ENCODE peak calls at places on chromosomes 3 and 15, in nine cellular contexts. One of them, this sample, is unnamed. For H3K4me1, the result is how much of the 10 kb centered on the place peaks cover.

GRCh38 chr15:77974098-77974414 is 103.5 kb downstream of the TBC1D2B start:
- DNase-seq in psoas muscle: peak
- DNase-seq in thyroid gland: peak
- DNase-seq in SJSA1: no peak
- DNase-seq in DND-41: no peak
- DNase-seq in spleen: peak
- DNase-seq in OCI-LY7: no peak
- DNase-seq in breast epithelium: peak
- DNase-seq in transverse colon: peak
- DNase-seq in this sample: no peak

GRCh38 chr3:72699631-72700030 is 148.6 kb downstream of the SHQ1 start:
- DNase-seq in SJSA1: no peak
- DNase-seq in spleen: no peak
- DNase-seq in psoas muscle: no peak
- DNase-seq in transverse colon: no peak
- DNase-seq in DND-41: no peak
- DNase-seq in thyroid gland: no peak
- DNase-seq in OCI-LY7: no peak
- DNase-seq in breast epithelium: no peak
- DNase-seq in this sample: no peak

GRCh38 chr15:51750942-51751686 is at the start of gene TMOD2:
- DNase-seq in transverse colon: peak
- DNase-seq in SJSA1: peak
- DNase-seq in breast epithelium: peak
- DNase-seq in thyroid gland: peak
- DNase-seq in DND-41: peak
- DNase-seq in OCI-LY7: no peak
- DNase-seq in spleen: peak
- DNase-seq in psoas muscle: peak
- DNase-seq in this sample: peak

GRCh38 chr3:42411429-42411828 is 1.0 kb upstream of the LYZL4 start:
- DNase-seq in transverse colon: no peak
- DNase-seq in thyroid gland: no peak
- DNase-seq in DND-41: no peak
- DNase-seq in OCI-LY7: no peak
- DNase-seq in spleen: no peak
- DNase-seq in breast epithelium: no peak
- DNase-seq in psoas muscle: no peak
- DNase-seq in SJSA1: no peak
- DNase-seq in this sample: no peak

GRCh38 chr15:99434506-99435137 is 131.2 kb upstream of the MEF2A start:
- DNase-seq in psoas muscle: peak
- DNase-seq in breast epithelium: no peak
- DNase-seq in DND-41: no peak
- DNase-seq in OCI-LY7: no peak
- DNase-seq in spleen: peak
- DNase-seq in SJSA1: no peak
- DNase-seq in transverse colon: no peak
- DNase-seq in thyroid gland: no peak
- DNase-seq in this sample: no peak

GRCh38 chr15:72117448-72117697 is 577 bp downstream of the MYO9A start:
- DNase-seq in thyroid gland: peak
- DNase-seq in DND-41: peak
- DNase-seq in OCI-LY7: peak
- DNase-seq in spleen: no peak
- DNase-seq in breast epithelium: peak
- DNase-seq in transverse colon: peak
- DNase-seq in psoas muscle: peak
- DNase-seq in SJSA1: no peak
- DNase-seq in this sample: peak

GRCh38 chr15:81752149-81752942 is 293.5 kb downstream of the MEX3B start:
- DNase-seq in DND-41: peak
- DNase-seq in OCI-LY7: no peak
- DNase-seq in breast epithelium: peak
- DNase-seq in spleen: no peak
- DNase-seq in SJSA1: peak
- DNase-seq in thyroid gland: peak
- DNase-seq in transverse colon: peak
- DNase-seq in psoas muscle: peak
- DNase-seq in this sample: no peak

GRCh38 chr15:60590935-60591490 is 112.1 kb upstream of the ICE2 start:
- DNase-seq in thyroid gland: peak
- DNase-seq in spleen: peak
- DNase-seq in psoas muscle: peak
- DNase-seq in transverse colon: peak
- DNase-seq in OCI-LY7: no peak
- DNase-seq in breast epithelium: peak
- DNase-seq in SJSA1: peak
- DNase-seq in DND-41: peak
- DNase-seq in this sample: no peak

GRCh38 chr3:12582730-12583129 is 25.8 kb downstream of the MKRN2 start:
- DNase-seq in OCI-LY7: no peak
- DNase-seq in DND-41: no peak
- DNase-seq in SJSA1: no peak
- DNase-seq in breast epithelium: no peak
- DNase-seq in thyroid gland: no peak
- DNase-seq in spleen: no peak
- DNase-seq in psoas muscle: no peak
- DNase-seq in transverse colon: no peak
- DNase-seq in this sample: no peak

GRCh38 chr15:91075761-91076160 is 24.3 kb upstream of the SV2B start:
- DNase-seq in spleen: no peak
- DNase-seq in psoas muscle: no peak
- DNase-seq in SJSA1: no peak
- DNase-seq in OCI-LY7: no peak
- DNase-seq in DND-41: no peak
- DNase-seq in transverse colon: no peak
- DNase-seq in thyroid gland: no peak
- DNase-seq in breast epithelium: no peak
- DNase-seq in this sample: no peak

GRCh38 chr3:17183951-17184550 is 299.3 kb downstream of the PLCL2 start:
- DNase-seq in OCI-LY7: no peak
- DNase-seq in breast epithelium: no peak
- DNase-seq in SJSA1: no peak
- DNase-seq in DND-41: no peak
- DNase-seq in transverse colon: no peak
- DNase-seq in spleen: no peak
- DNase-seq in psoas muscle: no peak
- DNase-seq in thyroid gland: no peak
- DNase-seq in this sample: no peak

GRCh38 chr3:171685116-171685895 is 125.0 kb downstream of the PLD1 start:
- DNase-seq in OCI-LY7: no peak
- DNase-seq in SJSA1: no peak
- DNase-seq in DND-41: no peak
- DNase-seq in psoas muscle: no peak
- DNase-seq in transverse colon: no peak
- DNase-seq in thyroid gland: no peak
- DNase-seq in spleen: no peak
- DNase-seq in breast epithelium: no peak
- DNase-seq in this sample: no peak

GRCh38 chr3:118556983-118557382 is 477.7 kb downstream of the IGSF11 start:
- DNase-seq in DND-41: no peak
- DNase-seq in OCI-LY7: no peak
- DNase-seq in spleen: no peak
- DNase-seq in psoas muscle: no peak
- DNase-seq in breast epithelium: no peak
- DNase-seq in transverse colon: no peak
- DNase-seq in thyroid gland: no peak
- DNase-seq in SJSA1: no peak
- DNase-seq in this sample: no peak

GRCh38 chr3:123267821-123268220 is 66.1 kb downstream of the SEC22A start:
- DNase-seq in breast epithelium: no peak
- DNase-seq in psoas muscle: no peak
- DNase-seq in SJSA1: no peak
- DNase-seq in DND-41: no peak
- DNase-seq in thyroid gland: no peak
- DNase-seq in spleen: no peak
- DNase-seq in transverse colon: no peak
- DNase-seq in OCI-LY7: no peak
- DNase-seq in this sample: no peak

GRCh38 chr3:39181408-39182335 is 10.7 kb downstream of the XIRP1 start:
- DNase-seq in DND-41: no peak
- DNase-seq in OCI-LY7: peak
- DNase-seq in transverse colon: no peak
- DNase-seq in thyroid gland: no peak
- DNase-seq in psoas muscle: no peak
- DNase-seq in breast epithelium: no peak
- DNase-seq in SJSA1: no peak
- DNase-seq in spleen: no peak
- DNase-seq in this sample: no peak

DNA sequence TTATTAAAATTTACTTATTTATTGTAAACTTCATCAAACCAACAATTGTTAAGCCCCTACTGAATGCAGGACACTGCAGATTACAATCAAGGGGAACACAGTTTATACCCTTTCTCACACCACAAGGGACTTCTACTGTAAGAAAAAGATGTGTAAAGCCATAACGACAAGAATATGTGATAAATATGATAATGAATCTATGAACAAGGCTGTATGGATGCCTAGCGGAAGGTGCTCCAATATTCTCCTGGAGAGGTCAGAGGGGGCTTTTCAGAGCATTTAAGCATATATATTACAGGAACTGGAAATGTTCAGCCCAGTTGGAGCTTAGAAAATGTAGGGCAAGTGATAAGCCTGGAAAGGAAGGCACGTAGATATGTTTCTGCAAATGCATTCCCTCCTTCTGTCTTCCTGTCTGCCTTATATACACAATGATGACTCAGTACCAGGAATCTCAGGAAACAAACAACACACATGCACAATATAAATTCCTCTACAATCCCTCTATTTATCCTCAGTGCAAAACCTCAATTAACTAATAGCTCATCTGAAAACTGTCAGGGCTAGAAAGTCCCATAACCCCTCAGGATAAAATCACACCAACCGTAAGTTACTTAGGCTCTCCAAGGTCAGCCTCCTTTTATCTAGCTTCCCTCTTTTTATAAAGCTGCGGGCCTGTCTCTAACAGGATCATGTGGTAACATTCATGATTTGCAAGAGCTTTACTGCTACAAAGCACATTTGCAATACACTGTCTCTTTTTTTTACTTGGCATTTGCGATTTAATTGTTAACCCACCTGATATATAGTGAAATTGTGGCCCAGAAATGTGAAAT is 393.1 kb downstream of the LPP start:
- DNase-seq in breast epithelium: no peak
- DNase-seq in psoas muscle: no peak
- DNase-seq in spleen: no peak
- DNase-seq in DND-41: no peak
- DNase-seq in transverse colon: no peak
- DNase-seq in thyroid gland: no peak
- DNase-seq in OCI-LY7: no peak
- DNase-seq in SJSA1: peak
- DNase-seq in this sample: no peak
- H3K27ac ChIP-seq in breast epithelium: no peak
- H3K27ac ChIP-seq in psoas muscle: no peak
- H3K27ac ChIP-seq in spleen: no peak
- H3K27ac ChIP-seq in DND-41: no peak
- H3K27ac ChIP-seq in transverse colon: no peak
- H3K27ac ChIP-seq in thyroid gland: no peak
- H3K27ac ChIP-seq in OCI-LY7: no peak
- H3K27ac ChIP-seq in SJSA1: peak
- H3K27ac ChIP-seq in this sample: no peak

GRCh38 chr3:158106773-158107461 is 697 bp upstream of the SHOX2 start:
- DNase-seq in thyroid gland: no peak
- DNase-seq in OCI-LY7: peak
- DNase-seq in breast epithelium: no peak
- DNase-seq in psoas muscle: peak
- DNase-seq in DND-41: no peak
- DNase-seq in spleen: peak
- DNase-seq in transverse colon: no peak
- DNase-seq in SJSA1: no peak
- DNase-seq in this sample: no peak
- H3K4me1 ChIP-seq in thyroid gland: under half
- H3K4me1 ChIP-seq in OCI-LY7: under half
- H3K4me1 ChIP-seq in breast epithelium: under half
- H3K4me1 ChIP-seq in psoas muscle: under half
- H3K4me1 ChIP-seq in DND-41: under half
- H3K4me1 ChIP-seq in spleen: half or more
- H3K4me1 ChIP-seq in transverse colon: under half
- H3K4me1 ChIP-seq in SJSA1: under half
- H3K4me1 ChIP-seq in this sample: half or more

GRCh38 chr15:59290311-59291213 is 82.1 kb downstream of the MYO1E start:
- DNase-seq in psoas muscle: no peak
- DNase-seq in transverse colon: no peak
- DNase-seq in spleen: no peak
- DNase-seq in thyroid gland: no peak
- DNase-seq in SJSA1: no peak
- DNase-seq in DND-41: no peak
- DNase-seq in OCI-LY7: peak
- DNase-seq in breast epithelium: no peak
- DNase-seq in this sample: no peak

GRCh38 chr15:59291214-59291551 is 81.5 kb downstream of the MYO1E start:
- DNase-seq in transverse colon: no peak
- DNase-seq in thyroid gland: no peak
- DNase-seq in DND-41: no peak
- DNase-seq in spleen: no peak
- DNase-seq in psoas muscle: no peak
- DNase-seq in breast epithelium: no peak
- DNase-seq in SJSA1: no peak
- DNase-seq in OCI-LY7: no peak
- DNase-seq in this sample: no peak

GRCh38 chr15:59294961-59295741 is 77.5 kb downstream of the MYO1E start:
- DNase-seq in thyroid gland: peak
- DNase-seq in transverse colon: no peak
- DNase-seq in spleen: no peak
- DNase-seq in OCI-LY7: no peak
- DNase-seq in DND-41: no peak
- DNase-seq in psoas muscle: no peak
- DNase-seq in SJSA1: peak
- DNase-seq in breast epithelium: no peak
- DNase-seq in this sample: no peak

GRCh38 chr15:59294574-59294960 is 78.1 kb downstream of the MYO1E start:
- DNase-seq in thyroid gland: no peak
- DNase-seq in breast epithelium: no peak
- DNase-seq in OCI-LY7: no peak
- DNase-seq in DND-41: no peak
- DNase-seq in spleen: no peak
- DNase-seq in SJSA1: peak
- DNase-seq in transverse colon: no peak
- DNase-seq in psoas muscle: no peak
- DNase-seq in this sample: no peak

GRCh38 chr15:59292393-59292792 is 80.3 kb downstream of the MYO1E start:
- DNase-seq in thyroid gland: no peak
- DNase-seq in spleen: no peak
- DNase-seq in SJSA1: peak
- DNase-seq in breast epithelium: peak
- DNase-seq in DND-41: no peak
- DNase-seq in OCI-LY7: no peak
- DNase-seq in psoas muscle: no peak
- DNase-seq in transverse colon: no peak
- DNase-seq in this sample: no peak
- H3K27ac ChIP-seq in thyroid gland: no peak
- H3K27ac ChIP-seq in spleen: no peak
- H3K27ac ChIP-seq in SJSA1: peak
- H3K27ac ChIP-seq in breast epithelium: peak
- H3K27ac ChIP-seq in DND-41: no peak
- H3K27ac ChIP-seq in OCI-LY7: no peak
- H3K27ac ChIP-seq in psoas muscle: no peak
- H3K27ac ChIP-seq in transverse colon: peak
- H3K27ac ChIP-seq in this sample: no peak

DNA sequence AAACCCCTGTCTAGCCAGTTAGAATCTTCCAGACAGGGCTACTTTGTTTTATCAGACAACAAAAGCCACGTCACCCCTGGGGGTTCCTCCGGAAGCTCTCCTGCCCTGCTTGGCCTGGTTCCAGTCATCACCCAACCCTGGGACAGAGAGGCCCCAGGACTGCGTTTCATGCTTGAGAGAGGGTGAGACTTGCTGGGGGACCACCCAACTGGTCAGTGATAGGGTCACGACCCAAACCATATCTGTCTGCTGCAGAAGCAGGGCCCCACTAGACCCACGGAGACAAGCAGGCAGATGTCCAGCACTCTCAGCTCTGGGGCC is 1.2 kb downstream of the NT5DC2 start:
- DNase-seq in psoas muscle: peak
- DNase-seq in thyroid gland: no peak
- DNase-seq in breast epithelium: no peak
- DNase-seq in DND-41: no peak
- DNase-seq in spleen: peak
- DNase-seq in transverse colon: peak
- DNase-seq in SJSA1: peak
- DNase-seq in OCI-LY7: peak
- DNase-seq in this sample: no peak
- H3K4me1 ChIP-seq in psoas muscle: under half
- H3K4me1 ChIP-seq in thyroid gland: under half
- H3K4me1 ChIP-seq in breast epithelium: under half
- H3K4me1 ChIP-seq in DND-41: under half
- H3K4me1 ChIP-seq in spleen: half or more
- H3K4me1 ChIP-seq in transverse colon: under half
- H3K4me1 ChIP-seq in SJSA1: under half
- H3K4me1 ChIP-seq in OCI-LY7: under half
- H3K4me1 ChIP-seq in this sample: under half